ENCODE peak calls at places on chromosomes 4 and X, in seven cellular contexts. Z is SK-N-SH, W is suprapubic skin, E is stomach, B is ovary, M is K562, L is HepG2. Y is an unnamed sample.
A peak's percentile ranks its signal among the peaks of the same experiment; 100 is the strongest.

GRCh38 chr4:68570122-68570507 is 6.0 kb downstream of the UGT2B17 start:
- DNase-seq in Z (no peak), M (no peak), L (no peak), W (no peak), E (no peak), B (no peak), Y (no peak)

GRCh38 chr4:8010618-8011017 is 71.0 kb upstream of the AFAP1 start:
- DNase-seq in L (peak; percentile 41), Z (peak; percentile 96), W (no peak), E (peak; percentile 52), B (peak; percentile 63), M (no peak), Y (peak; percentile 33)

GRCh38 chrX:105552395-105552794 is 269.9 kb upstream of the NRK start:
- DNase-seq in B (no peak), Z (no peak), W (no peak), L (no peak), E (no peak), M (no peak), Y (no peak)

GRCh38 chr4:40507977-40508376 is 121.7 kb downstream of the RBM47 start:
- DNase-seq in M (no peak), Z (peak; percentile 14), L (no peak), W (no peak), E (no peak), B (no peak), Y (peak; percentile 16)

GRCh38 chr4:180099962-180100361 is 2143.2 kb upstream of the TENM3 start:
- DNase-seq in W (no peak), M (no peak), E (no peak), B (no peak), L (no peak), Z (no peak), Y (no peak)

GRCh38 chrX:10072786-10073568 is 83.8 kb upstream of the CLCN4 start:
- DNase-seq in E (no peak), W (no peak), M (no peak), B (no peak), L (no peak), Z (no peak), Y (no peak)

GRCh38 chrX:72060196-72060974 is 71.3 kb downstream of the RTL5 start:
- DNase-seq in L (no peak), B (no peak), W (no peak), M (no peak), E (no peak), Z (peak; percentile 68), Y (no peak)

GRCh38 chr4:155391932-155392331 is 15.2 kb upstream of the MAP9 start:
- DNase-seq in E (no peak), B (no peak), M (no peak), L (no peak), Z (no peak), W (no peak), Y (no peak)

GRCh38 chr4:9880411-9881197 is 99.2 kb downstream of the DRD5 start:
- DNase-seq in W (no peak), E (no peak), Z (no peak), L (no peak), M (no peak), B (peak; percentile 46), Y (no peak)

GRCh38 chr4:38768968-38769394 is 13.8 kb downstream of the TLR10 start:
- DNase-seq in E (no peak), W (no peak), M (no peak), B (no peak), Z (no peak), L (no peak), Y (peak; percentile 44)

GRCh38 chr4:13907255-13907751 is 279.8 kb upstream of the BOD1L1 start:
- DNase-seq in E (no peak), B (no peak), M (no peak), W (no peak), Z (no peak), L (peak; percentile 47), Y (no peak)

GRCh38 chr4:108010167-108010566 is 20.5 kb downstream of the HADH start:
- DNase-seq in M (no peak), L (no peak), W (no peak), Z (no peak), B (no peak), E (no peak), Y (no peak)

GRCh38 chr4:141328550-141329173 is 108.0 kb downstream of the ZNF330 start:
- DNase-seq in W (no peak), Z (no peak), L (no peak), E (no peak), M (no peak), B (no peak), Y (no peak)

GRCh38 chr4:141331534-141332358 is 111.1 kb downstream of the ZNF330 start:
- DNase-seq in W (no peak), M (no peak), L (no peak), Z (no peak), B (no peak), E (no peak), Y (no peak)

GRCh38 chr4:141335166-141335565 is 114.5 kb downstream of the ZNF330 start:
- DNase-seq in L (no peak), W (no peak), M (no peak), B (no peak), Z (no peak), E (no peak), Y (no peak)

DNA sequence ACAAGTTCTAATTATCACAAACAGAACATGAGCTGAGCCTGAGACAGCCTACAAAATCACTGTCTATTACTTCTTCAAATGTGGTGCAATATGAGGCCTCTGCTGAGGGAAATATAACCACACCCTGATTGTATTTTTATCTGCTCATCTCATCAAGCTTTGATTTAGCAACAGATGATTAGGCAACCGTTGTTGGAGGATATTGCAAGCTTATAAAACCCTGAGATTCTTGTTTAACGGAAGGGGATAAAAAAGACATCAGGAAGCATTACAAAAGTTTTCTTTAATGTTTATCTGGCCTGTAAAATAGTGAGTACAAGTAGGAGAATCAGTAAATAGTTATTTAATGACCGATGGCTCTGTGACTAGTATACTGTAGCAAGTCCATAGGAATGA is 108.5 kb downstream of the ZNF330 start:
- DNase-seq in W (no peak), L (no peak), Z (no peak), B (no peak), E (no peak), M (no peak), Y (no peak)
- TF ChIP-seq EP300 in W (no peak), L (no peak), Z (no peak), B (no peak), E (no peak), M (no peak), Y (no peak)

GRCh38 chr4:84480082-84480481 is 19.0 kb downstream of the NKX6-1 start:
- DNase-seq in B (no peak), Z (no peak), M (no peak), L (no peak), E (no peak), W (no peak), Y (no peak)

GRCh38 chr4:84479663-84480062 is 19.4 kb downstream of the NKX6-1 start:
- DNase-seq in B (no peak), L (no peak), E (no peak), W (no peak), Z (no peak), M (no peak), Y (no peak)

GRCh38 chr4:84481879-84482245 is 17.2 kb downstream of the NKX6-1 start:
- DNase-seq in W (no peak), M (no peak), L (no peak), B (no peak), Z (no peak), E (no peak), Y (no peak)

GRCh38 chr4:84482564-84483563 is 16.2 kb downstream of the NKX6-1 start:
- DNase-seq in E (no peak), L (no peak), Z (peak; percentile 44), B (no peak), M (no peak), W (no peak), Y (no peak)

DNA sequence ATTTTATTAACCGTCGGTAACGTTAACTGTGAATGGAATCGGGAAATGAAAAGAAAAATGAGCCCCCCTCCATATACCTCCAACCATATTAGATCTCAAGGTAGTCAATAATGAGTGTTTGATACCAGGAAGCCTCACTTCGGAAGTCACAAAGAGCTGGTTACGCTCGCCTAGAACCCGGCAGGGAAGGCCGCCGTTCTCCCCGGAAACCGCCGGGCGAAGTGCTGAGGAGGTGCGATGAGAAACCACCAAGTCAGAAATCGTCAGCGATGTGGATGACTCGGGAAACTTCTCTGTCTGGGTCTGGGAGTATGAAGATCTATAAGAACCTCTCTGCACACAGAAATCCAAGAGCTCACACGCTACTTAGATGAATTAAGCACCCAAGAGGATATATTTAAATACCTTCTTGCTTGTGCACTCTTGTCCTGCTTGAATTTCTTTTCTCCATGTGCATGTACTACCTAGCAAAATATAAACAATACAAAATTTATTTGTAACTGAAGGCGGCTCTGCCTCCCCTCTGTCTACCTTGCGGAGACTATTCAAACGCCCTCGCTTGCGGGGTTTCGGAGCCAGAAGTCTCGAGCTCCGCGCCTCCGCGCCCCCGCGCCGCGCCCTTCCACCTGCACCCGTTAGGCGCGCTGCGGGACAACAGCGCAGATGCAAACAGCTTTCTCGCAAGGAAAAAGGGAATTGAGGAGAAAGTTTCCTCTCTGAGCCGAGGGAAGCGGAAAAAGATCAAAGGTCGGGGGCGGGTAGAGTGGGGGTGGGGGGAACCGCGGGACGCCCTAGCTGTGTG is 17.8 kb downstream of the NKX6-1 start:
- DNase-seq in Z (no peak), W (no peak), E (no peak), L (no peak), B (no peak), M (no peak), Y (peak; percentile 68)
- H3K4me3 ChIP-seq in Z (no peak overlapping the region), W (no peak overlapping the region), E (no peak overlapping the region), L (no peak overlapping the region), B (no peak overlapping the region), M (no peak overlapping the region), Y (no peak overlapping the region)

DNA sequence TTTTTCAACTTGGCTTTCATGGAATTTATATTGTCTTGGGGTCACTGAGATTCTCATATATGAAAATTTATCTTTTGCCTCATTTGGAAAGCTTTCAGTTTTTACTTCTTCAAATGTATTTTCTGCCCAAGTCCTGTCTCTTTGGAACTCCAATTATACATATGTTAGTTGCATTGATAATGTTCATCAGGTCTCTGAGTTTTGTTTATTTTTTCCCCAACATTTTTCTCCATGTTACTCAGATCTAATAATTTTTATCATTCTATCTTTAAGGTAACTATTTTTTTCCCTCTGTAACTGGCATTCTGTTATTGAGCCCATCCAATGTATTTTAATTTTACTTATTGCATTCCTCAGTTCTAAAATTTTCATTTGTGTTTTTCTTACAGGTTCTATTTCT is 10.7 kb upstream of the TRO start:
- DNase-seq in M (no peak), Z (no peak), L (no peak), B (no peak), W (no peak), E (no peak), Y (no peak)
- TF ChIP-seq CTCF in M (no peak), Z (no peak), L (no peak), B (no peak), W (no peak), E (no peak), Y (no peak)

DNA sequence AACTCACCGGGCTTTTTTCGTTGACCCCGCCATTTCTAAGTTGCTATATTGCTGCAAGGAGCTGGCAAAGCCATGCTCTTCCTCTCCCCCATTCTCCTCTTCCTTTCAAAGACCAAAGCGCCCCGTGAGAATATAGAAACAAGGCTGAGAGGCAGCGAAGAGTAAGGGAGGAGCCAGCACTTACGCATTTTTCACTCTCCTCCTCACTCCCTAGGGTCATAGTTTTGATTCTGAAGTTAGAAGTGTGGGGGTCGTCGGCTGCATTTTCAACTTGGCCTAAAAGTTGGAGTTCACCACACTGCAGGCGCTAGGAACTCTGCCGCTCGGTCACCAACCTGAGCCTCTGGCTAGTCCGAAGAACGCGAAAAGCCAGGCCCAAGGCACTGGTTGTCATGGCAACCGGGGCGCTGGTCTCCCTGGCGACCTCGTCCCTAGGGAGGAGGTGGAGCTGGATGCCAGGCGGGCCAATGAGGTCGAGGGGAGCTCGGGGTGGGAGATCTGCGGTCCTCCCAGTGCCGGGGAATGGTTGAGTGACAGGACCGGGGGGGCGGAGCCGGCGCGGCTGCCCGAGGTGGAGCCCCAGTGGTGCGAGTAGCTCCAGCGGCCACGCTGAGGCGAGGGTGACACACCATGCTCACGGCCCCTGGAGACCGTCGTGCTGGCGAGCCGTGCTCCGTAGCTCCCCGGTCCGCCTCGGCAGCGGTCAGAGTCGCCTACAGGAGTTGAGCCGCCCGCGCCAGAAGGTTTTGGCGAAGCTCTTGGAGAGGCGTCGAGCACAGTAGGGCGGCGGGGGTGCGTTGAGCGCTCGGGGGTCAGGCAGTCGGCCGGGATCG is at the start of gene PTPN13:
- DNase-seq in Z (peak; percentile 97), L (peak; percentile 42), E (peak; percentile 98), W (peak; percentile 96), B (peak; percentile 100), M (peak; percentile 63), Y (peak; percentile 99)
- TF ChIP-seq EP300 in Z (no peak), L (no peak), E (no peak), W (no peak), B (peak; percentile 37), M (no peak), Y (no peak)